ENCODE peak calls at places on chromosomes 12 and 14, in four cellular contexts. A, L, C and U are unnamed samples.
A peak's percentile ranks its signal among the peaks of the same experiment; 100 is the strongest.

GRCh38 chr14:70320294-70320693 is 39.2 kb downstream of the COX16 start:
- DNase-seq in A (no peak), L (no peak), C (no peak), U (no peak)

GRCh38 chr12:89225401-89225800 is 126.9 kb downstream of the DUSP6 start:
- DNase-seq in A (peak; percentile 21), L (peak; percentile 45), C (no peak), U (no peak)

GRCh38 chr12:57760347-57760982 is 5.6 kb downstream of the MARCHF9 start:
- DNase-seq in A (no peak), L (no peak), C (no peak), U (no peak)

GRCh38 chr12:93025145-93026103 is 96.3 kb upstream of the EEA1 start:
- DNase-seq in A (no peak), L (no peak), C (no peak), U (no peak)

GRCh38 chr14:64734990-64735389 is 30.8 kb downstream of the PLEKHG3 start:
- DNase-seq in A (no peak), L (no peak), C (no peak), U (no peak)

GRCh38 chr14:77151245-77151644 is 9.7 kb upstream of the ZDHHC22 start:
- DNase-seq in A (peak; percentile 14), L (no peak), C (no peak), U (no peak)

GRCh38 chr12:103830730-103831320 is 10.2 kb downstream of the NT5DC3 start:
- DNase-seq in A (no peak), L (no peak), C (no peak), U (no peak)

GRCh38 chr12:93127107-93127560 is 198.0 kb upstream of the EEA1 start:
- DNase-seq in A (peak; percentile 19), L (no peak), C (no peak), U (no peak)

GRCh38 chr12:55931780-55932545 is 1.0 kb downstream of the DGKA start:
- DNase-seq in A (peak; percentile 58), L (no peak), C (peak; percentile 65), U (peak; percentile 70)

GRCh38 chr14:85187521-85187920 is 342.4 kb upstream of the FLRT2 start:
- DNase-seq in A (no peak), L (no peak), C (no peak), U (no peak)

GRCh38 chr14:63551338-63551737 is 8.2 kb upstream of the PPP2R5E start:
- DNase-seq in A (no peak), L (no peak), C (no peak), U (no peak)

GRCh38 chr12:18849080-18849479 is 111.2 kb downstream of the CAPZA3 start:
- DNase-seq in A (no peak), L (no peak), C (no peak), U (no peak)

GRCh38 chr12:76083761-76084276 is 666 bp downstream of the NAP1L1 start:
- DNase-seq in A (peak; percentile 75), L (peak; percentile 68), C (peak; percentile 69), U (peak; percentile 74)

GRCh38 chr12:1464925-1465324 is 129.5 kb downstream of the FBXL14 start:
- DNase-seq in A (no peak), L (no peak), C (no peak), U (no peak)

GRCh38 chr12:31117203-31118011 is 43.7 kb downstream of the DDX11 start:
- DNase-seq in A (peak; percentile 49), L (no peak), C (peak; percentile 53), U (peak; percentile 67)

GRCh38 chr14:53450871-53451270 is 297.7 kb upstream of the DDHD1 start:
- DNase-seq in A (peak; percentile 5), L (no peak), C (no peak), U (peak; percentile 57)

GRCh38 chr12:4164591-4165558 is 108.7 kb upstream of the CCND2 start:
- DNase-seq in A (peak; percentile 55), L (no peak), C (peak; percentile 43), U (peak; percentile 50)

GRCh38 chr14:64604854-64605253 is 55.1 kb downstream of the PPP1R36 start:
- DNase-seq in A (no peak), L (no peak), C (no peak), U (no peak)

GRCh38 chr12:52956987-52957386 is 8.1 kb downstream of the KRT18 start:
- DNase-seq in A (no peak), L (no peak), C (no peak), U (no peak)

GRCh38 chr12:16385779-16386646 is 38.6 kb downstream of the MGST1 start:
- DNase-seq in A (peak; percentile 55), L (peak; percentile 49), C (peak; percentile 22), U (peak; percentile 36)

GRCh38 chr12:67747869-67748760 is 99.6 kb downstream of the DYRK2 start:
- DNase-seq in A (peak; percentile 65), L (no peak), C (no peak), U (peak; percentile 59)

GRCh38 chr12:96034631-96035282 is 630 bp downstream of the LTA4H start:
- DNase-seq in A (peak; percentile 35), L (peak; percentile 43), C (peak; percentile 17), U (peak; percentile 56)

GRCh38 chr12:91326043-91327027 is 143.7 kb upstream of the DCN start:
- DNase-seq in A (peak; percentile 67), L (peak; percentile 50), C (peak; percentile 36), U (peak; percentile 69)

GRCh38 chr14:93330609-93331000 is 2.2 kb downstream of the BTBD7 start:
- DNase-seq in A (no peak), L (no peak), C (no peak), U (no peak)

GRCh38 chr12:69901141-69901900 is 76.3 kb downstream of the MYRFL start:
- DNase-seq in A (no peak), L (no peak), C (no peak), U (no peak)

GRCh38 chr14:55532645-55533309 is 47.2 kb upstream of the KTN1 start:
- DNase-seq in A (no peak), L (no peak), C (no peak), U (no peak)
- TF ChIP-seq CTCF in A (no peak), L (no peak), C (no peak), U (no peak)

GRCh38 chr14:56549721-56550120 is 29.9 kb upstream of the TMEM260 start:
- DNase-seq in A (no peak), L (no peak), C (no peak), U (no peak)
- H3K27me3 ChIP-seq in A (peaks cover 7% of the 10 kb centered on the region), L (no peaks in the 10 kb centered on the region), C (no peaks in the 10 kb centered on the region), U (no peaks in the 10 kb centered on the region)

GRCh38 chr14:95979339-95980042 is 59.7 kb upstream of the C14orf132 start:
- DNase-seq in A (no peak), L (no peak), C (no peak), U (no peak)
- TF ChIP-seq CTCF in A (no peak), L (no peak), C (no peak), U (no peak)

DNA sequence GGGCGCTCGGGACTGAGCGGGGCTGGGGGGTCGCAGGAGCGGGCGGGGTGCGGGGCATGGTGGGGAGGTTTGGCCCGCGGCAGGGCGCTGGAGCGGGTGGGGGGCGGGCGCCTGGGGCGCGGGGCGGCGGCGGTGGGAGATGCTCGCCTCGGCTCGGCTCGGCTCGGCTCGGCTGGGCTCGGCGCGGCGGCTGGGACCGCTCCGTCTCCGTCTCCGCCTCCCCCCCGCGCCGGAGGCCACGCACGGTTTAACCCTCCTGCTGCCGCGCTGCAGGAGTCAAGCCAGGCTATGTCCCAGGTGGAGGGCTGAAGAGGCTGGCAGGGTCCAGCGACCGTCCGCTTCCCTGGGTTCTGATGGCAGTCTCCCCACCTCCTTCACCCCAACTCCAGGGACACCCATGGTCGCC is at the start of gene PIANP:
- DNase-seq in A (peak; percentile 42), L (no peak), C (peak; percentile 53), U (no peak)
- H3K27me3 ChIP-seq in A (peaks cover 58% of the 10 kb centered on the region), L (no peaks in the 10 kb centered on the region), C (peaks cover 5% of the 10 kb centered on the region), U (peaks cover 28% of the 10 kb centered on the region)

GRCh38 chr12:112928978-112929377 is 9.3 kb upstream of the OAS3 start:
- DNase-seq in A (no peak), L (no peak), C (no peak), U (no peak)
- TF ChIP-seq CTCF in A (no peak), L (no peak), C (no peak), U (no peak)

GRCh38 chr12:13880613-13881012 is 100.8 kb downstream of the GRIN2B start:
- DNase-seq in A (no peak), L (no peak), C (no peak), U (no peak)
- H3K27me3 ChIP-seq in A (no peaks in the 10 kb centered on the region), L (no peaks in the 10 kb centered on the region), C (no peaks in the 10 kb centered on the region), U (no peaks in the 10 kb centered on the region)

DNA sequence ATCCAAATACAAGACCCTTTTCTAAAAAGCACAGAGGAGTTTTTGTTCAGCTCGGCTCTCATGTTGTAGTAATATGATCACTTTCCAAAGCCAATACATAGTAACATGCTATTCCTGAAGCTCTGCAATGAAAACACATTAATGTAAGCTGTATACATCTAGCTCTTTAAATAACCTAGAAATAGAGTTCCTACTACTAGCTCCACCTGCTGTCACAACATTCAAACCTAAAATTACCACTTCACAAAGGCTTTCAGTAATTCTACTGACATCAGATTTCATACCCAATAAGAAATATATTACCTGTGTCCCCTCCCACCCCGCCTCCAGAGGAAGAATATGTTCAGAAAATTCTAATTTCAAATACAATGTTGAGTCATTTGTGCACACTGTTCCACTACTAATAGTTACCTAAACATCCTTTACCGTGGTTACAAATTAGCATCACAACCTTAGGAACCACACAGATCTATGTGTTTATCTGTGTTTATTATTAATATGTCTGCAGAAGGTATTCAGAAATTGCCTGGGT is 17.8 kb downstream of the EFCAB11 start:
- DNase-seq in A (no peak), L (no peak), C (no peak), U (no peak)
- TF ChIP-seq CTCF in A (no peak), L (no peak), C (no peak), U (no peak)

GRCh38 chr12:65825323-65825572 is 965 bp downstream of the HMGA2 start:
- DNase-seq in A (no peak), L (no peak), C (no peak), U (no peak)

GRCh38 chr12:65824314-65824563 is at the start of gene HMGA2:
- DNase-seq in A (peak; percentile 10), L (no peak), C (peak; percentile 19), U (peak; percentile 61)

GRCh38 chr12:65825573-65826512 is 1.6 kb downstream of the HMGA2 start:
- DNase-seq in A (peak; percentile 14), L (no peak), C (peak; percentile 18), U (peak; percentile 40)

GRCh38 chr12:65822732-65823480 is 1.4 kb upstream of the HMGA2 start:
- DNase-seq in A (no peak), L (no peak), C (no peak), U (peak; percentile 69)

DNA sequence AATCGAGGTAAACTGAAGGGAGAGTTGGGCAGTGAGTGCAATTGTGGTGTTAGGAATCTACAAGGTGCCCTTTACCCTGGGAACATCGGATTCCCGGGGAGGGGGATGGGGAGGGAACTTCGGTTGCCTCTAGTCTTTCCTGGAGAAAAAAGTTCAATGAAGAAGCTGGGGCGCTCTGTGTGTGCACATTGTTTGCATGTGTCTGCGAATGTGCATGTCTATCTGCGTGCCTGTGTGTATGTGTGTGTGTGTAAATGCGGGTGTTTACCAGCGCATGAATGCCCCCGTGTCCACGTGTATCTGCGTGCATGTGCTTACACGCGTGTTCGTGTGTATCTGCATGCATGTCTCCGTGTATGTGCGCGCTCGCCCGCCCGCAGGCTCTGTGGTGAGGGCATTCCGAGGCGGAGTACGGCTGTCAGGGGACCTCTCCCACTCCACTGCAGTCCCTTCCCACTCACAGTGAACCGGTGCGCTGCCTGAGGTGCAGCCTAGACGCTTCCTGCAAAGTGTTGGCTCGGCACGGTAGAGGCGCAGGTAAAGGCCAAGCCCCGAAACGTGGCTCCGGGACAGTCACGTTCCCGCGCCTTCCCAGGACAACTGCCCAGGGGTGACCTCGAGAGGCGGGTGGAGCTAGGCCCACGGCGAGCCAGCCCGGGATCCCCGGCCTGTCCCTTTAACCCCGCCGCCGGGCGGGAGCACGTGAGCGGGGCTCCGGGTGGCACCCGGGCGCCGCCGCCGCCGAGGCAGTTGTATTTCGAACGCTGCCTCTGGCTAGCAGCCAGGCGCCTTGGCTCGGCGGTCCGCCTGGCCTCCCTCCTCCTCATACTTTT is 586 bp upstream of the HMGA2 start:
- DNase-seq in A (peak; percentile 36), L (no peak), C (peak; percentile 17), U (peak; percentile 77)
- H3K27me3 ChIP-seq in A (peaks cover 75% of the 10 kb centered on the region), L (peaks cover 11% of the 10 kb centered on the region), C (peaks cover 24% of the 10 kb centered on the region), U (peaks cover 4% of the 10 kb centered on the region)

GRCh38 chr14:35046048-35046750 is at the start of gene FAM177A1:
- DNase-seq in A (peak; percentile 100), L (peak; percentile 99), C (peak; percentile 98), U (peak; percentile 99)
- TF ChIP-seq CTCF in A (no peak), L (no peak), C (no peak), U (no peak)